ENCODE peak calls at places on chromosomes 6 and 20, in four cellular contexts. V is upper lobe of right lung, I is A673, K is transverse colon. H is an unnamed sample.

GRCh38 chr20:18007534-18008292 is 38.9 kb downstream of the MGME1 start:
- DNase-seq in V (no peak), I (no peak), K (peak; percentile 17), H (no peak)

GRCh38 chr6:18379376-18380117 is 7.6 kb upstream of the RNF144B start:
- DNase-seq in V (no peak), I (no peak), K (no peak), H (no peak)

GRCh38 chr6:109383438-109383940 is 1.2 kb upstream of the CD164 start:
- DNase-seq in V (no peak), I (no peak), K (no peak), H (no peak)

GRCh38 chr6:89938014-89938413 is 43.7 kb downstream of the GJA10 start:
- DNase-seq in V (no peak), I (no peak), K (no peak), H (no peak)

GRCh38 chr6:131258010-131258652 is 122.9 kb downstream of the AKAP7 start:
- DNase-seq in V (no peak), I (no peak), K (no peak), H (no peak)

GRCh38 chr6:33958208-33958862 is 154.5 kb upstream of the MLN start:
- DNase-seq in V (peak; percentile 53), I (peak; percentile 74), K (no peak), H (no peak)

GRCh38 chr6:55299285-55299684 is 28.0 kb upstream of the GFRAL start:
- DNase-seq in V (no peak), I (no peak), K (no peak), H (no peak)

GRCh38 chr6:136551103-136551502 is 881 bp upstream of the MAP7 start:
- DNase-seq in V (no peak), I (no peak), K (no peak), H (no peak)

GRCh38 chr20:49228676-49229075 is 9.5 kb downstream of the DDX27 start:
- DNase-seq in V (no peak), I (no peak), K (no peak), H (no peak)

GRCh38 chr6:88869263-88870023 is 94.0 kb downstream of the RNGTT start:
- DNase-seq in V (no peak), I (no peak), K (no peak), H (no peak)

GRCh38 chr6:15755555-15755954 is 92.7 kb upstream of the DTNBP1 start:
- DNase-seq in V (no peak), I (peak; percentile 15), K (no peak), H (no peak)
- TF ChIP-seq CTCF in V (no peak), I (no peak), K (no peak), H (no peak)

GRCh38 chr6:4405609-4406212 is 270.3 kb upstream of the ECI2 start:
- DNase-seq in V (no peak), I (no peak), K (no peak), H (no peak)

GRCh38 chr6:4403023-4403752 is 267.8 kb upstream of the ECI2 start:
- DNase-seq in V (no peak), I (no peak), K (no peak), H (no peak)

GRCh38 chr6:4404410-4404809 is 269.0 kb upstream of the ECI2 start:
- DNase-seq in V (no peak), I (no peak), K (no peak), H (no peak)

GRCh38 chr6:4402477-4402976 is 267.2 kb upstream of the ECI2 start:
- DNase-seq in V (no peak), I (no peak), K (no peak), H (no peak)

DNA sequence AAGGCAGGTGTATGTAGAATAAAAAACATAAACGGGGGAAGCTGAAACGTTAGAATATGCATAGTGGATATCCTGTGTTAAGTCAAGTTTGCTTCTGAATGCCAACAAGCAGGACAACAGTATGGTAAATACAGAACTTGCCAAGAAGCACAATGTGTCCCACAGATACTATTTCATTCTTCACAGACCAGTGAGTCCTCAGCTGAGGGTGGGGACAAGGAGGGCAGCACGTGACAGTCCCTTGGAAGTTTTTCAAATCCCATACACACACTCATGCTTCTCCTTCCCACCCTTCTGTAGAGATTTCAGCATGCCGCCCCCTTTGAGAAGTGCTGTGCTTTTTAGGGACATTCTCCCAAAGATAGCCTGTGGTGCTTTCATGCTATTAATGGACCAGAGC is 268.5 kb upstream of the ECI2 start:
- DNase-seq in V (no peak), I (no peak), K (no peak), H (no peak)
- H3K4me1 ChIP-seq in V (peaks cover 5% of the 10 kb centered on the region), I (no peaks in the 10 kb centered on the region), K (peaks cover 13% of the 10 kb centered on the region), H (peaks cover 12% of the 10 kb centered on the region)

DNA sequence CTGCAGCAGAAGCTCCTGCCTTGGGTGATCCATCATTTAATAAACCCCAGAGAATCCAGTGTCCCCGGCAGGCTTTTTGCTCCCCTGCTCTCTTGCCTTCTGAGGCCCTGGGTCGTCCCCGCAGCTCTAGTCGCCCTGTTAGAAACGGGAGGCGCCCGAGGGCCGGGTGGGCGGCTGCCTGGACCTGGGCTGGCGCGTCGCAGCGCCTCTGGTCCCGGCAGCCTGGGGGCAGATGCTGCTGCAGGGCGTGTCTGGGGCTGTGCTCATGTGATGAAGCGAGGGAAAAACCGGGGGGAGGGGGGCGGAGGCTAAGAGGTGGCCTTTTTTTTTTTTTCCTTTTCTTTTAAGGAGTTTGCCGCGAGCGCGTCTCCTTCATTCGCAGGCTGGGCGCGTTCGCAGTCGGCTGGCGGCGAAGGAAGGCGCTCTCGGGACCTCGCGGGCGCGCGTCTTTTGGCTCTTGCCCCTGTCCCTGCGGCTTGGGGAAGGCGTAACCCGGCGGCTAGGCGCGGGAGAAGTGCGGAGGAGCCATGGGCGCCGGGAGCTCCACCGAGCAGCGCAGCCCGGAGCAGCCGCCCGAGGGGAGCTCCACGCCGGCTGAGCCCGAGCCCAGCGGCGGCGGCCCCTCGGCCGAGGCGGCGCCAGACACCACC is 394 bp downstream of the AKAP12 start:
- DNase-seq in V (peak; percentile 72), I (peak; percentile 88), K (peak; percentile 72), H (peak; percentile 60)
- TF ChIP-seq CTCF in V (no peak), I (peak; percentile 26), K (no peak), H (peak; percentile 13)

GRCh38 chr20:44394520-44395182 is 39.2 kb downstream of the HNF4A start:
- DNase-seq in V (no peak), I (no peak), K (no peak), H (no peak)

GRCh38 chr20:44395183-44395962 is 39.9 kb downstream of the HNF4A start:
- DNase-seq in V (no peak), I (no peak), K (no peak), H (no peak)

GRCh38 chr20:44393608-44394519 is 38.4 kb downstream of the HNF4A start:
- DNase-seq in V (no peak), I (no peak), K (no peak), H (no peak)

GRCh38 chr20:44392088-44392775 is 36.7 kb downstream of the HNF4A start:
- DNase-seq in V (no peak), I (no peak), K (no peak), H (no peak)

DNA sequence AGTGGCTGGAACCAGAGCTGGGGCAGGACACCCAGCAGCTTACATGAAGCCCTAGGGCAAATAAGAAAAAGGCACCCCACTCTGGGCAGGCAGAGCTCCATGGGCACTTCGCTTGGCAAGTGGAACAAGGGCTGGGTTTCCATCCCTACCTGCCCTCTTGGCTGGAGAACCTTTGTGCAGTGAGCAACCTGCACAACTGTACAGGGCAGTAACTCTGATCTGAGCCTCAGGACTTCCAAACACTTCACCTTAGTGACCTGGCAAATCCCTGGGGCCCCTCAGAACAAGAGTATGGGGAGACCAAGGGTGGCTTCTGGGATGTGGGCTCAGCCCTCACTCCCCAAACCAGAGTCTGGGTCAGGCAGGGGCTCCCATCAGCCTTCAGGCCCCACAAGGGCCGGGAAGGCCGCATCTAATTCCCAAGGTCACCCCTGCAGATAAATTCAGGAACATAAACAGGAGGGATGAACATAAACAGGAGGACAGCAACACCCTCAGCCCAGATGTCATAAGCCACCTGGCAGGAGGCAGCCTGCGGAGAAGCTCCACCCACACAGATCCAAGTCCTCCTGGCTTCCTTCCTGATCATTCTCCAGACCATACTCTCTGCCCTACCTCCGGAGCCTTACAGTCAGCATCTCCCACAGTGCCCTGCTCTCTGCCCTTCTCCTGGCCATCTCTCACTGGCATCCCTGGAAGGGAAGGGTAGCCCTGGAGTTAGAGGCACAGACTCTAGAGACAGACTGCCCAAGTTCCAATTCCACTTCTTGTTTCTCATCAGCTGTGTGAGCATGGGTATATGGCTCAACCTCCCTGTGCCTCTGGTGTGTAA is 37.5 kb downstream of the HNF4A start:
- DNase-seq in V (no peak), I (no peak), K (peak; percentile 78), H (no peak)
- H3K4me1 ChIP-seq in V (peaks cover 4% of the 10 kb centered on the region), I (no peaks in the 10 kb centered on the region), K (peaks cover 45% of the 10 kb centered on the region), H (peaks cover 8% of the 10 kb centered on the region)